ENCODE peak calls at places on chromosomes 7 and 10, in seven cellular contexts. I is brain microvascular endothelial cell, B is body of pancreas, H is tibial artery, E is IMR-90, C is colonic mucosa, N is tibial nerve. T is an unnamed sample.
A peak's percentile ranks its signal among the peaks of the same experiment; 100 is the strongest.

GRCh38 chr10:119209050-119209735 is 1.8 kb downstream of the GRK5 start:
- DNase-seq in I (peak; percentile 56), B (peak; percentile 65), H (peak; percentile 77), E (peak; percentile 80), C (peak; percentile 71), N (peak; percentile 88), T (peak; percentile 61)

GRCh38 chr7:101303102-101303701 is 18.4 kb downstream of the IFT22 start:
- DNase-seq in I (no peak), B (no peak), H (no peak), E (no peak), C (no peak), N (no peak), T (no peak)

GRCh38 chr10:91887900-91888225 is 21.4 kb downstream of the FGFBP3 start:
- DNase-seq in I (no peak), B (no peak), H (no peak), E (no peak), C (no peak), N (no peak), T (no peak)

GRCh38 chr10:70666960-70667798 is 5.1 kb upstream of the ADAMTS14 start:
- DNase-seq in I (no peak), B (no peak), H (no peak), E (no peak), C (no peak), N (no peak), T (no peak)

GRCh38 chr7:65980478-65981250 is 1.3 kb downstream of the GUSB start:
- DNase-seq in I (peak; percentile 12), B (peak; percentile 36), H (peak; percentile 72), E (no peak), C (peak; percentile 50), N (peak; percentile 32), T (peak; percentile 71)

GRCh38 chr7:158750702-158751101 is 46.1 kb upstream of the NCAPG2 start:
- DNase-seq in I (no peak), B (no peak), H (no peak), E (no peak), C (no peak), N (no peak), T (no peak)

GRCh38 chr7:66055321-66055956 is 20.2 kb upstream of the ASL start:
- DNase-seq in I (peak; percentile 37), B (no peak), H (no peak), E (peak; percentile 73), C (no peak), N (no peak), T (no peak)

GRCh38 chr10:114724295-114724694 is 66.2 kb upstream of the ABLIM1 start:
- DNase-seq in I (no peak), B (no peak), H (no peak), E (no peak), C (no peak), N (no peak), T (no peak)

GRCh38 chr7:15938153-15938552 is 251.7 kb upstream of the MEOX2 start:
- DNase-seq in I (no peak), B (no peak), H (no peak), E (peak; percentile 25), C (no peak), N (no peak), T (no peak)

GRCh38 chr7:11427686-11428273 is 404.2 kb downstream of the THSD7A start:
- DNase-seq in I (peak; percentile 44), B (no peak), H (no peak), E (peak; percentile 56), C (no peak), N (peak; percentile 23), T (peak; percentile 29)

GRCh38 chr10:55043540-55043939 is 242.5 kb upstream of the PCDH15 start:
- DNase-seq in I (no peak), B (no peak), H (no peak), E (no peak), C (no peak), N (no peak), T (no peak)

GRCh38 chr10:118939216-118940007 is 90.1 kb upstream of the NANOS1 start:
- DNase-seq in I (no peak), B (no peak), H (no peak), E (no peak), C (no peak), N (no peak), T (no peak)

GRCh38 chr10:56537984-56538383 is 176.9 kb upstream of the ZWINT start:
- DNase-seq in I (peak; percentile 60), B (no peak), H (no peak), E (peak; percentile 27), C (no peak), N (no peak), T (no peak)

GRCh38 chr10:47029181-47029971 is 118.1 kb downstream of the PTPN20 start:
- DNase-seq in I (no peak), B (peak; percentile 1), H (no peak), E (no peak), C (no peak), N (no peak), T (no peak)

GRCh38 chr10:101749033-101749432 is 26.9 kb downstream of the FGF8 start:
- DNase-seq in I (no peak), B (no peak), H (no peak), E (no peak), C (no peak), N (no peak), T (no peak)

DNA sequence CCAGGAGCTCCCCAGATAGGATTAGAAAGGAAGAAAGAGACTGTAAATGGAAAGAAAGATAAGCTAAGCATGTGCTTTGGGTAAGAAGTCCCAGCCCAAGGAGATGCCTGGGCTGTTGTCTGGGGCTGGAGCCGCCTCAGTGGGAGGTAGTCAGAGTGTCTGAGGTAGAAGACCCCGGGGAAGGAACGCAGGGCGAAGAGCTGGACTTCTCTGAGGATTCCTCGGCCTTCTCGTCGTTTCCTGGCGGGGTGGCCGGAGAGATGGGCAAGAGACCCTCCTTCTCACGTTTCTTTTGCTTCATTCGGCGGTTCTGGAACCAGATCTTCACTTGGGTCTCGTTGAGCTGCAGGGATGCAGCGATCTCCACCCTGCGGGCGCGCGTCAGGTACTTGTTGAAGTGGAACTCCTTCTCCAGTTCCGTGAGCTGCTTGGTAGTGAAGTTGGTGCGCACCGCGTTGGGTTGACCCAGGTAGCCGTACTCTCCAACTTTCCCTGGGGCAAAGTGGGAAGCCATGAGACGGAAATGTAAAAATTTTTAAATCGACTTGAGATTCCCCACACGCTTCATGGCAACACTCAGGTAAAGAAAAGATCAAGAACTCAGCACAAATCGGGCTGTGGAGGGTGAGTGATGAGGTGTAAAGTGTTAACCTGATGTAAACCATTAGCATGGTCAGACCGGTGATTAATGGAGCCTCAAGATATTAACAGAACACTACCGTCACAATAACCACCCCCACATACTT is 1.3 kb downstream of the HOXA1 start:
- DNase-seq in I (no peak), B (no peak), H (no peak), E (no peak), C (no peak), N (no peak), T (no peak)
- H3K27me3 ChIP-seq in I (peaks cover 92% of the 10 kb centered on the region), B (peaks cover 9% of the 10 kb centered on the region), H (peaks cover under 1% of the 10 kb centered on the region), E (peaks cover 2% of the 10 kb centered on the region), C (no peaks in the 10 kb centered on the region), N (no peaks in the 10 kb centered on the region), T (peaks cover 99% of the 10 kb centered on the region)

GRCh38 chr7:27193335-27194001 is 6.4 kb downstream of the HOXA13 start:
- DNase-seq in I (no peak), B (no peak), H (peak; percentile 14), E (no peak), C (peak; percentile 48), N (no peak), T (no peak)
- H3K4me3 ChIP-seq in I (no peak overlapping the region), B (no peak overlapping the region), H (peak overlapping the region; percentile 42), E (no peak overlapping the region), C (peak overlapping the region; percentile 39), N (peak overlapping the region; percentile 51), T (no peak overlapping the region)

GRCh38 chr7:314853-315252 is 24.9 kb downstream of the FOXL3 start:
- DNase-seq in I (no peak), B (no peak), H (no peak), E (no peak), C (no peak), N (no peak), T (no peak)

GRCh38 chr7:312409-312808 is 22.4 kb downstream of the FOXL3 start:
- DNase-seq in I (no peak), B (no peak), H (no peak), E (no peak), C (no peak), N (no peak), T (no peak)

GRCh38 chr7:317643-318405 is 27.9 kb downstream of the FOXL3 start:
- DNase-seq in I (no peak), B (no peak), H (no peak), E (no peak), C (no peak), N (no peak), T (no peak)

GRCh38 chr7:318476-319266 is 28.7 kb downstream of the FOXL3 start:
- DNase-seq in I (no peak), B (peak; percentile 66), H (no peak), E (no peak), C (peak; percentile 72), N (no peak), T (peak; percentile 3)

DNA sequence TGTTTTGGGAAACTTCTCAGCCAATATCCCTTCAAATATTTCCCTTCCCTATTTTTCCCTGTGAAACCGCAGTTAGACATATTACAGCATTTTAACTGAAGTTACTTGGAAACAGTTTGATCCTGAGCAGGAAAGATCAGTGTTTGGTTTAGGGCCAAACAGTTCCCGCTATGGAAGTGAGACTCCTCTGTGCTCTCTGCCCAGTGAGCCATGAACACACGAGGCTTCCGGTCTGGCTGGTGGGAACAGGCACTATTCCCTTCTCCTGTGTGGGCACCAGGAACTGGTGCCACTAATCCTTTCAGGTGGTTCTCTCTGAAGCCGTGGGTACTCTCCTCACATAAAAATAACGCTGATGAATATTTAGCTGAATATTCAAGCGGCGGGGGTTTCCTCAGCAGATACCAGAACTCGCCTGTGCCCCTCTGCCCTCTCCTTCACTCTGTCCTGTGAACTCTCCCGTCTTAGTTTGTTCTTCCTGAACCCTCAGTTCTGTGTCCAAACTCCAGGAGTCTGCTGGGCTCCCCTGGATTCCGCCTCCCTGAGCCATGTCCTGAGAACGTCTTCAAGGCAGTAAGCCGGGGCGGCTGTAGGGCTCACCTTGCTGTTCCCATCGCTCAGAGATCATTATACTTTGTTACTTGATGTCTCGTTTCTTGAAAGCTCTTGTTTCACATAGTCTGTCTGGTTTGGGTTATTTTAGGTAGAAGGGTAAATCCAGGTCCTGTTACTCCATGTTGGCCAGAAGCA is 25.7 kb downstream of the FOXL3 start:
- DNase-seq in I (no peak), B (no peak), H (no peak), E (no peak), C (no peak), N (no peak), T (no peak)
- H3K27me3 ChIP-seq in I (peaks cover 28% of the 10 kb centered on the region), B (no peaks in the 10 kb centered on the region), H (peaks cover 34% of the 10 kb centered on the region), E (peaks cover 67% of the 10 kb centered on the region), C (no peaks in the 10 kb centered on the region), N (no peaks in the 10 kb centered on the region), T (peaks cover 12% of the 10 kb centered on the region)

DNA sequence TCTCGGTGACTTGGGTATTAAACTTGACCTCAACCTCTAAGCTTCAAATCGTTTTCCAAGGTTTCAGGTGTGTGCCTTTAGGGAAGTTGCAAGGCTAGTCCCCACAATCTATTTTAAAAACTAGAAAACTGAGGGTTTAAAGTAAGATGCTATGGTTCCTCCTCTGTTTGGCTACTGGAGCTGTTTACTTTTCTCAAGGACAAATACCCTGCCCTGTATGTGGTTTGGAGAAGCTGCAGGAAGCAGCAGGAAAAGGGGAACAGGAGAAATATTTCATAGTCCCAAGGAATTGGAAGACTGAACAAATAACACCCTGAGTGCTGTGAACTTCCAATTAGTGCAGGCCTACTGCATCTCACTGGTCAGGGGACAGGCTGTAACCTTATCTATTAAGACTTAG is 135.9 kb downstream of the NRP1 start:
- DNase-seq in I (no peak), B (no peak), H (no peak), E (no peak), C (no peak), N (no peak), T (no peak)
- H3K4me3 ChIP-seq in I (no peak overlapping the region), B (no peak overlapping the region), H (no peak overlapping the region), E (no peak overlapping the region), C (no peak overlapping the region), N (no peak overlapping the region), T (no peak overlapping the region)

T was measured in heart right ventricle.